ENCODE peak calls at places on chromosomes 4 and X, in ten cellular contexts. K is foreskin fibroblast; V is cardiac muscle cell; F is fibroblast of lung; J is mammary epithelial cell; E is AG04450; S is IMR-90; D is hepatocyte; T is CD4-positive, alpha-beta T cell; A is endothelial cell of umbilical vein. Z is an unnamed sample.

GRCh38 chr4:55611358-55612059 is 19.5 kb upstream of the PDCL2 start:
- DNase-seq in K (no peak), V (no peak), F (no peak), J (peak), E (no peak), S (no peak), D (no peak), T (no peak), A (no peak), Z (no peak)

GRCh38 chr4:76747613-76748012 is 150.3 kb downstream of the SOWAHB start:
- DNase-seq in K (peak), V (no peak), F (peak), J (no peak), E (no peak), S (peak), D (no peak), T (no peak), A (no peak), Z (no peak)

GRCh38 chrX:43969504-43970501 is 3.4 kb downstream of the NDP start:
- DNase-seq in K (peak), V (no peak), F (peak), J (no peak), E (no peak), S (peak), D (no peak), T (no peak), A (no peak), Z (no peak)

GRCh38 chrX:9393571-9393970 is 71.3 kb upstream of the TBL1X start:
- DNase-seq in K (no peak), V (no peak), F (no peak), J (no peak), E (no peak), S (no peak), D (no peak), T (no peak), A (no peak), Z (no peak)

GRCh38 chrX:3345281-3346081 is 971 bp downstream of the MXRA5 start:
- DNase-seq in K (no peak), V (peak), F (peak), J (peak), E (no peak), S (no peak), D (peak), T (no peak), A (no peak), Z (no peak)

GRCh38 chrX:93422693-93423092 is 250.7 kb downstream of the NAP1L3 start:
- DNase-seq in K (no peak), V (peak), F (no peak), J (peak), E (no peak), S (peak), D (peak), T (no peak), A (no peak), Z (no peak)

GRCh38 chr4:118177121-118177520 is 142.8 kb downstream of the NDST3 start:
- DNase-seq in K (peak), V (no peak), F (peak), J (no peak), E (no peak), S (peak), D (no peak), T (no peak), A (no peak), Z (no peak)

GRCh38 chr4:138870739-138871633 is 144.6 kb upstream of the NOCT start:
- DNase-seq in K (peak), V (peak), F (peak), J (peak), E (peak), S (peak), D (peak), T (peak), A (peak), Z (no peak)

GRCh38 chr4:8754634-8755589 is 116.7 kb downstream of the HMX1 start:
- DNase-seq in K (no peak), V (no peak), F (no peak), J (no peak), E (no peak), S (no peak), D (no peak), T (no peak), A (no peak), Z (no peak)

GRCh38 chr4:22029803-22030202 is 81.2 kb upstream of the KCNIP4 start:
- DNase-seq in K (no peak), V (no peak), F (no peak), J (no peak), E (no peak), S (no peak), D (no peak), T (no peak), A (no peak), Z (peak)

GRCh38 chrX:25968920-25969319 is 169.2 kb upstream of the MAGEB18 start:
- DNase-seq in K (no peak), V (peak), F (peak), J (no peak), E (peak), S (no peak), D (peak), T (no peak), A (peak), Z (no peak)

GRCh38 chr4:117370944-117371665 is 285.7 kb upstream of the TRAM1L1 start:
- DNase-seq in K (no peak), V (no peak), F (no peak), J (no peak), E (no peak), S (no peak), D (no peak), T (no peak), A (no peak), Z (no peak)

GRCh38 chrX:54788446-54788845 is 9.6 kb downstream of the ITIH6 start:
- DNase-seq in K (no peak), V (no peak), F (no peak), J (no peak), E (no peak), S (no peak), D (no peak), T (no peak), A (no peak), Z (no peak)

GRCh38 chrX:54786972-54787371 is 11.1 kb downstream of the ITIH6 start:
- DNase-seq in K (no peak), V (peak), F (no peak), J (peak), E (no peak), S (no peak), D (no peak), T (peak), A (no peak), Z (no peak)

GRCh38 chrX:54785901-54786300 is 12.2 kb downstream of the ITIH6 start:
- DNase-seq in K (no peak), V (peak), F (no peak), J (no peak), E (no peak), S (no peak), D (no peak), T (no peak), A (no peak), Z (no peak)
- TF ChIP-seq CTCF in K (peak), V (peak), F (peak), J (peak), E (peak), S (no peak), D (no peak), T (no peak), A (no peak), Z (peak)

DNA sequence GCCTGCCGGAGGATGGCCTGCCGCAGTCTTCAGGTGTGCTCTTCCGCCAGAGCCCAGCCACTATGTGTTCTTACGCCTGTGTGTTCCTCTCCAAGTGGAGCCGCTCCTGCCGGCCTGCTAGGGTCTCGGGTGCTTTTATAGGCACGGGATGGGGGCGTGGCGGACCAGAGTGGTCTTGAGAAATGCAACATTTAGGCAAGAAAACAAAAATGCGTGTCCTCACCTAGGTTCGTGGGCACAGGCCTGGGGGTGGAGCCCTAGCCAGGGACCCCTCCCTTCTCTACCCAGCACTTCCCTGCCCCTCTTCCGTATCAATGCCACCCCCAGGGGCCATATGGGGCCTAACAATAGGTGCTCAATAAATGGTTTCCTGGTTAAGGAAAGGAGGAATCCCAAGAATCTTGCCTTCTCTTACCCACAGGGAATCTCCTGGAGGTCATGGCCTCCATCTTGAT is 34.4 kb upstream of the LRBA start:
- DNase-seq in K (no peak), V (no peak), F (no peak), J (no peak), E (no peak), S (no peak), D (no peak), T (no peak), A (no peak), Z (no peak)
- TF ChIP-seq CTCF in K (no peak), V (no peak), F (no peak), J (no peak), E (no peak), S (no peak), D (no peak), T (no peak), A (no peak), Z (no peak)

DNA sequence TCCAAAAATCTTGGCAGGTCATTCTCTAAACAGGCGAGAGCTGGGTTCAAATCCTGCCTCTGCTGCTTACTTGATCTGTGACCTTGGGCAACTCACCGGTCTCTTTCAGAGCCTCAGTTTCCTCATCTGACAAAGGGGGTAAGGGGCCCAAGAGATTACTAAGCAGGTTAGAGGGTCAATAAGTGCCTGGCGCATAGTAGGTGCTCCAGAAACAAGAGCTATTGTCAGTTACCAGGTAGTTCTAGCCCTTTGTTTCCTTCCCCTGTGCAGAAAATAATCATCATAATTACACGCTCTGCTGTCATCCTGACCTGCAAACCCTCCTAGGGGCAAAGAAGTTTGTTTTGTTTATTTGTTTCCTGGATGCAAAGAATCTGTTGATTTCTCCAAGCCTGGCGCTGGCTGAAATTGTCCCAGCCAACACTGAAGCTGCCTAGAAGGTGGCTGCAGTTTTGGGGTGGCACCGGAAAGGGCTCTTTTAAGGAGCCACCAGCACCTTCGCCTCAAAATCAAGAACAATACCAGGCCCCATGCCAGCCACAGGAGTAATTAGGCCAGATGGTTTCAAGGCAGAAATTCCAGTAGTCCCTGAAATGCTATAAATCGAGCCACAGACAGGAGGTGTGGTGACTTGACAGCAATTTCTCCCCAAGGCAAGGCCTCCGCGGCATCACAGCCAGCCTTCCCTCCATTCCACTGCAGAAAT is 10.2 kb upstream of the KIAA0232 start:
- DNase-seq in K (peak), V (no peak), F (peak), J (peak), E (no peak), S (no peak), D (no peak), T (no peak), A (no peak), Z (no peak)
- TF ChIP-seq CTCF in K (no peak), V (no peak), F (no peak), J (no peak), E (no peak), S (no peak), D (no peak), T (no peak), A (no peak), Z (no peak)

GRCh38 chrX:29039501-29039900 is 452.3 kb downstream of the IL1RAPL1 start:
- DNase-seq in K (no peak), V (no peak), F (no peak), J (no peak), E (no peak), S (no peak), D (no peak), T (no peak), A (peak), Z (no peak)

GRCh38 chrX:29040160-29040559 is 452.9 kb downstream of the IL1RAPL1 start:
- DNase-seq in K (no peak), V (no peak), F (no peak), J (no peak), E (no peak), S (no peak), D (no peak), T (no peak), A (no peak), Z (no peak)

GRCh38 chrX:29043751-29044150 is 456.5 kb downstream of the IL1RAPL1 start:
- DNase-seq in K (no peak), V (no peak), F (no peak), J (no peak), E (no peak), S (no peak), D (no peak), T (no peak), A (no peak), Z (no peak)

GRCh38 chrX:29042341-29042740 is 455.1 kb downstream of the IL1RAPL1 start:
- DNase-seq in K (no peak), V (no peak), F (no peak), J (no peak), E (no peak), S (no peak), D (no peak), T (no peak), A (peak), Z (no peak)

DNA sequence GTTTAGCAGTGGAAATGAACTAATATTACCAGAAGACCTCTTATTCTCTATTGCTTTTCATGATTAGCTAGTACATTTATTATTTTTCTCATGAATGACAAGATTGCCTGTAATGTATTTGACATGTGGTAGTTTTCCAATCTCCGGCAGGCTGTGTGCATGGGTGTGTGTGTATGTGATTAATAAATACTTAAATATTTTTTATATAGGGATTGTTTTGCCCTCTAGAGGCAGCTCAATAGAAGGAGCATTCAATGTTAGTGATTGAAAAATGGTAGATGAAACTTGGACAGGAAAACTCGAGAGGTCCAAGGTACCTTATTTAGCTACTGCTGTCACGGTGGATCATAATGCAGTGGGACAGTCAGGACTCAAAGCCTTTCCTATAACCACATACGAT is 457.6 kb downstream of the IL1RAPL1 start:
- DNase-seq in K (no peak), V (no peak), F (peak), J (no peak), E (no peak), S (peak), D (no peak), T (no peak), A (peak), Z (no peak)
- TF ChIP-seq CTCF in K (no peak), V (peak), F (peak), J (peak), E (peak), S (peak), D (peak), T (no peak), A (peak), Z (peak)

DNA sequence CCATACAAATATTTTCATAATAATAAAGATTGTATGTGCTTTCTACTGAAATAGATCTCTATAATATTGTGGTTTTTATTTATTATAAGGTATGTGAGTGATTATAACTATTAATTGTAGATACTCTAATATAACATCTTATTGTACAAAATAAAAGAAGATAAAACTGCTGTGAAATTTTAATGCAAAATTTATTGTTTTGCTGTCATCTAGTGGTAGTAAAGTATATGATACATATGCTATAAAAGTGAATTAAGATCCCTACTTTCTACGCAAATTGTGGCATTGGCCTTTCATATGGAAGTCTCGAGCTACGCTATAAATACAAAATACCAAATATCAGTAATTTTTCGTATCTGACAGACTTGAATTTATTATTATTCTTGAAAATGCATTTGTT is 19.3 kb downstream of the YIPF7 start:
- DNase-seq in K (no peak), V (no peak), F (no peak), J (no peak), E (no peak), S (no peak), D (no peak), T (no peak), A (no peak), Z (no peak)
- TF ChIP-seq CTCF in K (no peak), V (peak), F (peak), J (peak), E (peak), S (peak), D (peak), T (no peak), A (no peak), Z (peak)

GRCh38 chr4:18369561-18369960 is 348.0 kb upstream of the LCORL start:
- DNase-seq in K (no peak), V (no peak), F (no peak), J (no peak), E (no peak), S (no peak), D (no peak), T (no peak), A (no peak), Z (no peak)

GRCh38 chr4:18366136-18366535 is 344.6 kb upstream of the LCORL start:
- DNase-seq in K (no peak), V (no peak), F (no peak), J (no peak), E (no peak), S (no peak), D (no peak), T (no peak), A (no peak), Z (no peak)

DNA sequence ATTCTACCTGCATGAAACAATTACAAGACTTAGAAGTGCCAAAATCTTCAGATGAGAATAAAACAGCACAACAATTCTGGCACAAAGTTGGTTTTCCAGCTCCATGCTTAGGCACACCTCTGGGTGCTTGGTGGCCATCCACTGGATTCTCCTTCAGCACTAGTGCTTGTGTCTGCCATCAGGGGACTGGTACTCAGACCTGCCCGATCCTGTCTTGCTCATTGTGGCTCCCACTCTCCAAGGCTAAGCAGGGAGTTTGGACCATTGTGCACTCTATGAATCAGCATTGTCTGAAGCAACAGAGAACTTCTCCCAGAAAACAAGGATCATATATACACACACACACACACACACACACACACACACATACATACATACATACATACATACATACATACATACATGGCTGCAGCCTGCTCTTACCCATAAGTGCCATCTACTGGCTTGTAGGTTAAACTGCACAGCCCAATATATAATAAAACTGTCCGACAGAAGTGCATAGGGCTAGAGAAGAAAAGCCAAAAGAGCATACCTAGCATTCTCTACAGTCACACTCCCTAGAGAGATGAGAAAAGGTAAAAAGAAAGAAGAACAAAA is 345.3 kb upstream of the LCORL start:
- DNase-seq in K (peak), V (peak), F (peak), J (peak), E (no peak), S (peak), D (peak), T (no peak), A (peak), Z (no peak)
- TF ChIP-seq CTCF in K (peak), V (peak), F (peak), J (peak), E (peak), S (peak), D (peak), T (peak), A (peak), Z (peak)

DNA sequence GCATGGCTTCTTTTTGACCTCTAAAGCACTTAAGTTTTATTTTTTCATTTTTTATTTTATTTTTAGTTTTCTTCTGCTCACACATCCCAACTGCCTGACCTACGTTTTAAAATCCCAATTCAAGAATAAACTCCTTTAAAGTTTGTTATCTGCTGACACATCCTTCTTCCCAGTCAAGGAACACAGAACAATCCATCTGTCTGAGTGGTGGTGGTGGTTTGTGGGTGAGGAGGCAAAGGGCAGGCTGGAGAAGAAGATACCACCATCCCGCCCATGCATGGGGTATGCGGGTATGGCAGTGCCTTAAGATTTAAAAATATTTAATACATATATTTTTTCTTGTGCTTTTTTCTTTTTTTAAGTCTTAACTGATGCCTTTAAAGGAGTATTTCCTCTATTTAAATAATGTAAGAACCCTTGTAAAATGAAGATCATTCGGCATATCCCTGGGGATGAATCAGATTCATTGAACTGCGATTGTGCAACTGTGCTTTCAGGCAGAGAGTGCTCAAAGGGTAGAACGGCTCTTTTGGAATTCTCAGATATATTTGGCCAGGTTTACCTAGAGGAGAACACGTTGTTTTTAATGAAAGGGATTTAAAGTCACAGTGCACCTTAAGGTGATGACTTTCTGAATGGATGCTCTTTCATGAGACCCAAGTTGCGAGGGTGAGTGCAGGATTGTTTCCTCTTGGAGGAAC is 51.4 kb upstream of the ELOVL6 start:
- DNase-seq in K (no peak), V (no peak), F (peak), J (peak), E (no peak), S (no peak), D (no peak), T (no peak), A (no peak), Z (peak)
- TF ChIP-seq CTCF in K (no peak), V (no peak), F (no peak), J (no peak), E (no peak), S (no peak), D (no peak), T (no peak), A (no peak), Z (no peak)

GRCh38 chr4:141158219-141158618 is 24.9 kb upstream of the RNF150 start:
- DNase-seq in K (peak), V (peak), F (peak), J (no peak), E (no peak), S (peak), D (peak), T (no peak), A (peak), Z (no peak)
- TF ChIP-seq CTCF in K (peak), V (peak), F (peak), J (peak), E (peak), S (peak), D (peak), T (peak), A (no peak), Z (peak)

GRCh38 chrX:102835504-102836146 is 101.4 kb upstream of the RAB40AL start:
- DNase-seq in K (peak), V (peak), F (no peak), J (peak), E (no peak), S (peak), D (peak), T (no peak), A (peak), Z (no peak)
- TF ChIP-seq CTCF in K (peak), V (peak), F (peak), J (peak), E (peak), S (peak), D (peak), T (peak), A (peak), Z (peak)